ENCODE peak calls at places on chromosomes 4 and X, in seven cellular contexts. Y is prostate gland, K is K562, R is uterus, N is NB4, Z is Peyer's patch, M is A549. P is an unnamed sample.

GRCh38 chrX:130049821-130050220 is 60.5 kb downstream of the ELF4 start:
- DNase-seq in N (no peak), Y (no peak), Z (no peak), K (no peak), M (no peak), R (no peak), P (no peak)

GRCh38 chr4:123930971-123931370 is 534.4 kb downstream of the SPRY1 start:
- DNase-seq in K (no peak), M (no peak), Z (no peak), N (no peak), R (no peak), Y (no peak), P (no peak)

GRCh38 chr4:825969-826330 is at the start of gene CPLX1:
- DNase-seq in Y (no peak), R (no peak), N (no peak), M (no peak), K (peak), Z (no peak), P (peak)

GRCh38 chr4:178340468-178340867 is 898.2 kb upstream of the AGA start:
- DNase-seq in Z (no peak), K (no peak), M (no peak), R (no peak), N (no peak), Y (no peak), P (no peak)

GRCh38 chrX:71953946-71954345 is 43.3 kb downstream of the NHSL2 start:
- DNase-seq in R (no peak), Y (no peak), Z (no peak), K (no peak), N (no peak), M (no peak), P (no peak)

GRCh38 chrX:135213200-135213844 is 38.5 kb upstream of the ETDA start:
- DNase-seq in Y (no peak), M (no peak), Z (no peak), K (no peak), N (no peak), R (no peak), P (no peak)

GRCh38 chr4:189090174-189090814 is 850.4 kb upstream of the FRG1 start:
- DNase-seq in Y (no peak), R (no peak), N (peak), K (no peak), Z (no peak), M (peak), P (no peak)

GRCh38 chrX:103585421-103586313 is at the start of gene TCEAL4:
- DNase-seq in Z (peak), R (peak), N (no peak), Y (peak), K (peak), M (peak), P (peak)

GRCh38 chrX:46953597-46953996 is 41.4 kb downstream of the JADE3 start:
- DNase-seq in M (no peak), N (peak), Z (no peak), R (no peak), K (no peak), Y (no peak), P (no peak)

GRCh38 chr4:26719954-26720552 is 136.2 kb downstream of the TBC1D19 start:
- DNase-seq in Y (no peak), Z (no peak), M (no peak), K (peak), N (peak), R (no peak), P (no peak)

GRCh38 chr4:4480685-4481393 is 61.0 kb downstream of the STX18 start:
- DNase-seq in K (no peak), M (no peak), Y (no peak), R (no peak), N (peak), Z (no peak), P (no peak)

GRCh38 chr4:2222838-2223237 is 19.1 kb downstream of the HAUS3 start:
- DNase-seq in M (no peak), K (no peak), Y (no peak), N (no peak), R (no peak), Z (no peak), P (peak)

GRCh38 chr4:86092684-86093083 is 267.2 kb downstream of the MAPK10 start:
- DNase-seq in K (no peak), M (peak), Y (no peak), R (no peak), N (peak), Z (no peak), P (no peak)

GRCh38 chr4:43456383-43456782 is 563.9 kb downstream of the GRXCR1 start:
- DNase-seq in K (no peak), Z (no peak), N (no peak), M (no peak), Y (no peak), R (no peak), P (no peak)

GRCh38 chr4:26192921-26193894 is 127.6 kb upstream of the RBPJ start:
- DNase-seq in N (no peak), M (no peak), Y (no peak), K (no peak), Z (no peak), R (peak), P (no peak)

GRCh38 chr4:102308032-102308799 is 37.1 kb downstream of the SLC39A8 start:
- DNase-seq in R (no peak), Y (no peak), N (peak), K (no peak), M (no peak), Z (no peak), P (no peak)

GRCh38 chr4:10083861-10084641 is 32.5 kb downstream of the WDR1 start:
- DNase-seq in Z (no peak), M (no peak), K (no peak), N (no peak), Y (no peak), R (no peak), P (no peak)

GRCh38 chr4:94978904-94979303 is 221.1 kb downstream of the BMPR1B start:
- DNase-seq in Y (no peak), N (no peak), Z (no peak), M (no peak), K (no peak), R (no peak), P (no peak)

GRCh38 chr4:142404191-142404611 is 441.9 kb downstream of the INPP4B start:
- DNase-seq in Y (no peak), K (no peak), Z (no peak), M (peak), N (no peak), R (peak), P (no peak)

GRCh38 chr4:70603856-70604255 is 11.8 kb downstream of the AMBN start:
- DNase-seq in R (no peak), Y (no peak), M (no peak), Z (no peak), N (no peak), K (no peak), P (no peak)

GRCh38 chrX:31590581-31591113 is 518.8 kb upstream of the FTHL17 start:
- DNase-seq in Z (no peak), M (no peak), Y (no peak), N (no peak), R (no peak), K (peak), P (no peak)

GRCh38 chrX:11953615-11954014 is 184.7 kb upstream of the FRMPD4 start:
- DNase-seq in M (peak), K (no peak), R (no peak), Z (no peak), Y (no peak), N (no peak), P (no peak)

GRCh38 chrX:68758671-68759070 is 70.2 kb upstream of the EFNB1 start:
- DNase-seq in Y (no peak), K (no peak), Z (no peak), N (no peak), R (no peak), M (no peak), P (no peak)

GRCh38 chr4:168408620-168409019 is 71.7 kb downstream of the DDX60L start:
- DNase-seq in Y (peak), Z (no peak), M (no peak), R (peak), N (no peak), K (no peak), P (peak)

GRCh38 chrX:28158019-28158777 is 176.9 kb upstream of the DCAF8L1 start:
- DNase-seq in Z (no peak), M (no peak), N (no peak), R (no peak), K (no peak), Y (no peak), P (no peak)

GRCh38 chr4:90660672-90661071 is 533.5 kb downstream of the CCSER1 start:
- DNase-seq in K (no peak), Z (no peak), Y (no peak), N (no peak), M (no peak), R (no peak), P (no peak)

GRCh38 chr4:85740431-85740861 is 265.5 kb downstream of the ARHGAP24 start:
- DNase-seq in Z (no peak), Y (no peak), N (no peak), M (no peak), R (no peak), K (no peak), P (no peak)

GRCh38 chr4:30753316-30753715 is 33.1 kb downstream of the PCDH7 start:
- DNase-seq in N (no peak), R (no peak), Z (no peak), M (no peak), K (no peak), Y (no peak), P (no peak)

GRCh38 chr4:89579776-89580175 is 257.2 kb downstream of the SNCA start:
- DNase-seq in N (no peak), Z (no peak), Y (no peak), K (no peak), R (no peak), M (no peak), P (no peak)

GRCh38 chr4:123025398-123025797 is 103.0 kb upstream of the NUDT6 start:
- DNase-seq in Z (no peak), Y (no peak), R (no peak), K (no peak), M (no peak), N (no peak), P (no peak)

GRCh38 chrX:132022115-132022862 is 813 bp upstream of the STK26 start:
- DNase-seq in Z (no peak), M (peak), Y (no peak), R (no peak), K (peak), N (peak), P (no peak)

GRCh38 chr4:169627307-169627706 is 6.9 kb downstream of the CLCN3 start:
- DNase-seq in K (no peak), N (no peak), Z (no peak), Y (no peak), R (no peak), M (no peak), P (peak)

GRCh38 chr4:98556451-98556850 is 102.0 kb downstream of the TSPAN5 start:
- DNase-seq in R (no peak), Z (no peak), K (no peak), N (no peak), M (no peak), Y (no peak), P (no peak)

GRCh38 chrX:44935640-44936039 is 62.7 kb downstream of the KDM6A start:
- DNase-seq in Z (no peak), K (no peak), Y (no peak), R (no peak), M (no peak), N (no peak), P (no peak)

GRCh38 chr4:141563721-141564120 is 72.7 kb upstream of the IL15 start:
- DNase-seq in M (no peak), Y (no peak), R (no peak), Z (no peak), N (no peak), K (no peak), P (no peak)

GRCh38 chrX:46208225-46208854 is 336.9 kb downstream of the ZNF674 start:
- DNase-seq in M (no peak), N (no peak), K (no peak), Y (no peak), Z (no peak), R (no peak), P (no peak)

GRCh38 chr4:182715548-182715947 is 201.6 kb downstream of the DCTD start:
- DNase-seq in M (no peak), R (no peak), Y (no peak), K (no peak), Z (no peak), N (no peak), P (no peak)

GRCh38 chr4:182705389-182705788 is 211.8 kb downstream of the DCTD start:
- DNase-seq in M (no peak), Z (no peak), R (no peak), K (no peak), N (no peak), Y (no peak), P (no peak)

GRCh38 chr4:182716207-182716606 is 201.0 kb downstream of the DCTD start:
- DNase-seq in K (no peak), N (no peak), M (no peak), R (no peak), Y (no peak), Z (no peak), P (no peak)

DNA sequence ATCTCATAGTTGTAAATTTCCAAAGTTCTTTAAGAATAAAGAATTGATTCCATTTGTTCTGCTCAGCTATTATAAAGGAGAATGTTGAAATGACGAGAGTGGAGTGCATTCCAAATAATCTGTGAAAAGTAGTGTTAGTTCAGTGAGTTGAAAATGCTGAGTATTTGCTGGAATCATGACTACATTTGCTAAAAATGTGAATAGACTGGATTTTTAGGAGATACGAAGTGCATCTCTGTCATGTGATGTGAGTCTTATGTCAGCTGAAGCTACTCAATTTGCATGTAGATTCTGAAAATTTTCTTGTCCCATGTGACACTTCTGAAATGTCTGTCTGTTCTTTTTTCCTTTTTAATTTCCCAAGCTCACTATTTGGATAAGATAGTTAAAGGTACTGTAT is 206.0 kb downstream of the DCTD start:
- DNase-seq in Y (no peak), Z (no peak), K (no peak), M (no peak), N (no peak), R (no peak), P (no peak)
- TF ChIP-seq POLR2A in Y (no peak), Z (no peak), K (no peak), M (no peak), N (no peak), R (no peak), P (no peak)

GRCh38 chr4:13892739-13893105 is 265.2 kb upstream of the BOD1L1 start:
- DNase-seq in Y (no peak), R (no peak), M (no peak), Z (no peak), N (no peak), K (no peak), P (no peak)
- H3K4me3 ChIP-seq in Y (no peak), R (no peak), M (no peak), Z (no peak), N (no peak), K (no peak), P (no peak)

GRCh38 chr4:163492951-163493504 is 1.5 kb upstream of the TMA16 start:
- DNase-seq in R (no peak), Y (no peak), M (no peak), N (peak), Z (no peak), K (peak), P (no peak)
- TF ChIP-seq POLR2A in R (no peak), Y (no peak), M (no peak), N (no peak), Z (no peak), K (peak), P (no peak)

DNA sequence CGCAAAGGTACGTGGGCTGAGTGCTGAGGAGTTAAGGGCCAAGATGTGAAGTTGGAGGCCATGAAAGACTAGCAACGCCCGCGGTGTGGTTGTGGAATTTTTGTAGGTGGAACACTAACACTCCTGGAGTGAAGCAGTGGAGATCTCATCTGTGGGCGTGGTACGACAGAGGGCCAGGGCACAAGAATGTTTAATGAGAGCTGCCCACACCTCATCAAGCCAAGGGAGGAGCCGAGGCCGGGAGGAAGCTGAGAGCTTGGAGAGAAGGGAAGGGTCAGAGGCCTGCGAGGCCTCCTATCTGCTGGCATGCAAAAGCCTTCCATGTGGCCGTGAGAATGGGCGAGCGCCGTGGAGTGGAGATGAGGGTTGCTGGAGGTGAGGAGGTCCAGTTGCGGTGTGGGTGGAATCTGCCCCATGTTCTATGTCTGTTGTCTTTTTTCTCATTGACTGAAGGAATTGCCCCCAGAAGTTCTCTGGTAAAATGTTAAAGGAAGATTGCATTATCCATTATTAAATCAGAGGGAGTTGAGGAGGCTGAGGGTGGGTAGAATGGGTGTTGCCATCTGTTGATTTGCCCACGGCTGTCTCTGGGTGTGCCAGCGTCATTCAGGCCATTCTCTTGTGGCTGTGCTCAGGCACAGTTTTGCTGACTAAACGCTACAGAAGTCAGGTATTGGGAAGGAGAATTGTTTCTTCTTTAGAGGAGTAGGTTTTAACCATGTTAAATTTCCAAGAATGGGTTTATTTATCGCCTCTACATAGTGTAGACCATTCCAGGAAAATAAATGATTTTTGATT is 19.8 kb downstream of the SNX25 start:
- DNase-seq in Y (no peak), Z (no peak), K (no peak), R (no peak), M (no peak), N (no peak), P (peak)
- H3K4me3 ChIP-seq in Y (no peak), Z (no peak), K (no peak), R (no peak), M (no peak), N (no peak), P (no peak)

GRCh38 chrX:101407748-101408529 is at the start of the genes GLA and HNRNPH2:
- DNase-seq in N (peak), K (peak), Y (peak), R (peak), M (peak), Z (peak), P (peak)
- TF ChIP-seq POLR2A in N (peak), K (peak), Y (peak), R (peak), M (peak), Z (peak), P (peak)

GRCh38 chr4:73943555-73943954 is 38.3 kb downstream of the PF4 start:
- DNase-seq in R (no peak), Y (no peak), N (no peak), K (no peak), Z (no peak), M (no peak), P (no peak)
- H3K4me3 ChIP-seq in R (no peak), Y (no peak), N (no peak), K (no peak), Z (no peak), M (peak), P (no peak)

DNA sequence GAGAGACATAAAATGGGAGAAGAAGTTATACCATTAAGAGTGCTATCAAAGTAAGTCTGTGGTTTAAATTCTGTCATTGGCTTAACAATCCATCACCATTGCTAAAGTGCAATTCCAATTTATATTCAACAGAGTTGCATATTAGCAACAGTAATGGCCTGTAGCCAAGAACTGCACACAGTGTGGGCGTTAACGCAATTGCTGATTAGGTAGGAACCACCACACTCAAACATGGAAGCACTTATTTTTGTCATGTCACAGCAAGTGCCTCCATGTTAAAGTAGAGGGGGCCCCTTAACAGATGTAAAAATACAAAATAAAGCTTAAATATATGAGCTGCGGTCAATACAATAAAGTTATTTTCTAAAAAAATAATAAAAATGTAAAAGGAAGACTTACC is 10.8 kb downstream of the LARP7 start:
- DNase-seq in M (no peak), K (no peak), N (no peak), R (no peak), Y (no peak), Z (no peak), P (no peak)
- TF ChIP-seq POLR2A in M (no peak), K (no peak), N (no peak), R (no peak), Y (no peak), Z (no peak), P (no peak)

DNA sequence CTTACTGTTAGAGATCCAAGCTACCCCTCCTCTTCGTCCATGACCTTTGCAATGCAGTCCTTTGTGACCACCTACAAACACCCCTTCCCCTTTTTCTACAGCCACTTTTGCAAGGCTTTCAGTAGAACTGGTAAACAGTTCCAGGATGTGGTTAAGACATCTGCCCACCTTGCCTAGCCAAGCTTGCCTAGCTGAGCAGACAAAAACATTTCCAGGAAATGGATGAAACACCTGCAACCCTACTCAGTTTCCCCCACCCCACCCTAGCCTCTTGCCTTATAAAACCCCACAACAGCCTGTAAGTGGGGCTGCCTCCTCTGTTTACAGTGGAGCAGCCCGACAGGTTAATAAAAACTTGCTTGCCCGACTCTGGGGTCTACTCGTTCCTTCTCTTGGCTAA is 133.8 kb downstream of the ZC4H2 start:
- DNase-seq in R (no peak), K (no peak), Y (no peak), Z (peak), N (no peak), M (no peak), P (no peak)
- H3K4me3 ChIP-seq in R (no peak), K (no peak), Y (no peak), Z (no peak), N (no peak), M (no peak), P (no peak)

GRCh38 chr4:186725422-186726149 is 1.9 kb upstream of the FAT1 start:
- DNase-seq in R (peak), M (peak), K (peak), Y (peak), N (no peak), Z (no peak), P (peak)
- TF ChIP-seq POLR2A in R (no peak), M (no peak), K (no peak), Y (no peak), N (no peak), Z (no peak), P (no peak)

DNA sequence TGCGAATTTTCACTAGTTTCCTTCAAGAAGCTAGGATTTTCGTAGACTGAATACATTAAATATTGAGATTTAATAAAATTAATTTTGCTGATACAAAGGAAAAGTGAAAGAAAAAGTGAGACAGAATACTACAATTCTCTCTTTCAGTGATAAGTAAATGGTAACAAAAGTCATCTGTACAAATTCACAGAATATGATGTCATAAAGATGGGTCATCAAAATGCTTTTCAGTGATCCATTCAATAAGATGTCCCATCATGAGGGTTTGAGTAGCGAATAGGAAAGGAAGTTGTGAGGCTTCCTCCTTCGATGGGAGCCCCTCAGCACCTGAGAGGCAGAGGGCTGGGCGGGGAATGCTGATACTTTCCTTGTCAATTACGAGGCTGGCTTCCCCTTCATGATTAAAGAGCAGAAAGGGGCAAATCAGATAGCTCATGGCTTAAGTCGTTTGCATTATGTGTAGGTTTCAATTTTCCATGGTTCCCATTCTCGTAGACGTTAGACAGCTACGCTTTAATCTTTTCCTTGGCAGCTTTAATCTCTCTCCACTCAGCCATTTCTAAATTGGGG is 108.8 kb upstream of the SORBS2 start:
- DNase-seq in R (no peak), Y (no peak), N (no peak), M (no peak), K (no peak), Z (no peak), P (no peak)
- H3K4me3 ChIP-seq in R (no peak), Y (no peak), N (no peak), M (no peak), K (no peak), Z (no peak), P (no peak)

P was measured in body of pancreas.